ENCODE peak calls at places on chromosome 9, in nine cellular contexts. Z, O, U, G, E, W, P, T and I are unnamed samples.

GRCh38 chr9:85897853-85898252 is 43.1 kb upstream of the NAA35 start:
- DNase-seq in U (no peak), E (no peak), G (no peak), T (no peak), Z (no peak), W (no peak), O (no peak), P (no peak), I (no peak)

GRCh38 chr9:38526571-38526970 is 93.8 kb downstream of the ANKRD18A start:
- DNase-seq in Z (no peak), U (no peak), W (no peak), E (no peak), T (no peak), P (no peak), O (no peak), G (no peak), I (no peak)

GRCh38 chr9:112430006-112430522 is 50.2 kb downstream of the HSDL2 start:
- DNase-seq in Z (no peak), E (no peak), G (no peak), W (no peak), T (no peak), U (no peak), P (no peak), O (no peak), I (no peak)

GRCh38 chr9:13661014-13661413 is 381.5 kb upstream of the MPDZ start:
- DNase-seq in T (no peak), W (no peak), G (no peak), E (peak; percentile 4), O (no peak), U (no peak), P (no peak), Z (no peak), I (no peak)

GRCh38 chr9:95004452-95005275 is 278.2 kb downstream of the AOPEP start:
- DNase-seq in W (peak; percentile 74), P (no peak), G (peak; percentile 60), Z (no peak), U (peak; percentile 83), T (no peak), O (no peak), E (peak; percentile 85), I (no peak)

GRCh38 chr9:111916234-111916645 is 19.6 kb downstream of the UGCG start:
- DNase-seq in Z (no peak), E (peak; percentile 46), W (no peak), G (no peak), T (no peak), O (no peak), P (no peak), U (no peak), I (no peak)

GRCh38 chr9:137116728-137117127 is 2.2 kb upstream of the DPP7 start:
- DNase-seq in E (no peak), G (no peak), Z (no peak), U (no peak), P (peak; percentile 13), O (no peak), W (no peak), T (no peak), I (no peak)

GRCh38 chr9:101718176-101718575 is 20.3 kb downstream of the GRIN3A start:
- DNase-seq in U (no peak), E (no peak), P (no peak), W (no peak), Z (no peak), G (no peak), T (no peak), O (no peak), I (no peak)

GRCh38 chr9:125659201-125659840 is 47.7 kb downstream of the MAPKAP1 start:
- DNase-seq in U (no peak), O (no peak), Z (no peak), W (no peak), P (no peak), T (no peak), E (no peak), G (no peak), I (no peak)

GRCh38 chr9:136242908-136243525 is 2.6 kb downstream of the QSOX2 start:
- DNase-seq in P (no peak), O (no peak), U (no peak), Z (no peak), T (no peak), G (no peak), E (no peak), W (no peak), I (no peak)

GRCh38 chr9:134322781-134323241 is 3.4 kb upstream of the RXRA start:
- DNase-seq in O (no peak), T (no peak), W (no peak), G (no peak), P (no peak), Z (no peak), U (peak; percentile 59), E (no peak), I (no peak)

GRCh38 chr9:137435980-137436760 is 5.0 kb downstream of the ENTPD8 start:
- DNase-seq in P (no peak), U (peak; percentile 88), E (no peak), W (peak; percentile 91), G (no peak), T (no peak), Z (no peak), O (peak; percentile 64), I (no peak)

GRCh38 chr9:112074250-112075008 is 100.7 kb downstream of the SUSD1 start:
- DNase-seq in T (peak; percentile 90), W (peak; percentile 49), O (peak; percentile 89), E (peak; percentile 42), P (no peak), U (peak; percentile 79), Z (peak; percentile 49), G (peak; percentile 80), I (peak; percentile 87)

GRCh38 chr9:76510041-76510440 is 51.1 kb downstream of the GCNT1 start:
- DNase-seq in U (no peak), T (no peak), Z (no peak), W (no peak), P (no peak), G (no peak), E (no peak), O (peak; percentile 61), I (no peak)

GRCh38 chr9:100679834-100680233 is 102.0 kb downstream of the CAVIN4 start:
- DNase-seq in P (no peak), G (no peak), W (no peak), E (no peak), T (no peak), Z (no peak), O (no peak), U (no peak), I (no peak)

GRCh38 chr9:93256878-93257807 is 73.2 kb downstream of the WNK2 start:
- DNase-seq in G (no peak), W (peak; percentile 6), T (no peak), P (no peak), E (no peak), Z (no peak), O (no peak), U (peak; percentile 50), I (no peak)

GRCh38 chr9:125493861-125494554 is 213.0 kb downstream of the MAPKAP1 start:
- DNase-seq in U (no peak), O (no peak), G (no peak), P (no peak), W (no peak), Z (no peak), E (no peak), T (no peak), I (no peak)

GRCh38 chr9:132185164-132186009 is 23.5 kb downstream of the NTNG2 start:
- DNase-seq in P (peak; percentile 25), O (no peak), G (peak; percentile 62), E (no peak), Z (no peak), T (peak; percentile 90), W (no peak), U (no peak), I (peak; percentile 45)